ENCODE peak calls at places on chromosomes 11 and 22, in six cellular contexts. One of them, this sample, is unnamed.

GRCh38 chr22:19576460-19577421 is 52.5 kb upstream of the CLDN5 start:
- DNase-seq in K562: peak; percentile 90
- DNase-seq in A549: no peak
- DNase-seq in GM12878: no peak
- DNase-seq in endothelial cell of umbilical vein: peak; percentile 90
- DNase-seq in HepG2: no peak
- DNase-seq in this sample: peak; percentile 99

GRCh38 chr11:61297341-61297740 is 2.2 kb upstream of the VWCE start:
- DNase-seq in HepG2: no peak
- DNase-seq in K562: no peak
- DNase-seq in GM12878: no peak
- DNase-seq in endothelial cell of umbilical vein: no peak
- DNase-seq in A549: no peak
- DNase-seq in this sample: no peak

GRCh38 chr22:32073823-32074380 is 30.8 kb downstream of the SLC5A1 start:
- DNase-seq in endothelial cell of umbilical vein: no peak
- DNase-seq in GM12878: no peak
- DNase-seq in K562: no peak
- DNase-seq in HepG2: no peak
- DNase-seq in A549: no peak
- DNase-seq in this sample: no peak

GRCh38 chr11:45209904-45210699 is 63.7 kb downstream of the PRDM11 start:
- DNase-seq in A549: no peak
- DNase-seq in HepG2: no peak
- DNase-seq in K562: no peak
- DNase-seq in endothelial cell of umbilical vein: peak; percentile 76
- DNase-seq in GM12878: no peak
- DNase-seq in this sample: peak; percentile 45

GRCh38 chr22:49692499-49693225 is 135.0 kb downstream of the BRD1 start:
- DNase-seq in HepG2: no peak
- DNase-seq in endothelial cell of umbilical vein: no peak
- DNase-seq in K562: no peak
- DNase-seq in GM12878: no peak
- DNase-seq in A549: no peak
- DNase-seq in this sample: no peak

GRCh38 chr11:536841-537621 is at the start of gene LRRC56:
- DNase-seq in A549: peak; percentile 49
- DNase-seq in endothelial cell of umbilical vein: peak; percentile 54
- DNase-seq in HepG2: peak; percentile 81
- DNase-seq in K562: peak; percentile 93
- DNase-seq in GM12878: peak; percentile 79
- DNase-seq in this sample: peak; percentile 94

GRCh38 chr11:18704698-18705097 is 6.1 kb downstream of the TMEM86A start:
- DNase-seq in K562: no peak
- DNase-seq in endothelial cell of umbilical vein: no peak
- DNase-seq in HepG2: no peak
- DNase-seq in A549: no peak
- DNase-seq in GM12878: no peak
- DNase-seq in this sample: no peak

GRCh38 chr11:952406-953385 is 27.0 kb downstream of the AP2A2 start:
- DNase-seq in GM12878: no peak
- DNase-seq in K562: no peak
- DNase-seq in endothelial cell of umbilical vein: no peak
- DNase-seq in A549: peak; percentile 85
- DNase-seq in HepG2: peak; percentile 99
- DNase-seq in this sample: no peak

GRCh38 chr22:42685941-42686666 is 34.6 kb downstream of the A4GALT start:
- DNase-seq in K562: no peak
- DNase-seq in HepG2: no peak
- DNase-seq in GM12878: no peak
- DNase-seq in endothelial cell of umbilical vein: no peak
- DNase-seq in A549: peak; percentile 11
- DNase-seq in this sample: no peak

GRCh38 chr22:43433904-43434600 is 22.2 kb downstream of the MPPED1 start:
- DNase-seq in endothelial cell of umbilical vein: no peak
- DNase-seq in A549: no peak
- DNase-seq in HepG2: no peak
- DNase-seq in K562: no peak
- DNase-seq in GM12878: no peak
- DNase-seq in this sample: no peak

GRCh38 chr22:25196326-25196725 is 3.3 kb upstream of the CRYBB3 start:
- DNase-seq in K562: no peak
- DNase-seq in GM12878: no peak
- DNase-seq in HepG2: no peak
- DNase-seq in A549: no peak
- DNase-seq in endothelial cell of umbilical vein: no peak
- DNase-seq in this sample: no peak

GRCh38 chr22:27222178-27222577 is 564.8 kb downstream of the MIAT start:
- DNase-seq in A549: no peak
- DNase-seq in HepG2: no peak
- DNase-seq in K562: no peak
- DNase-seq in endothelial cell of umbilical vein: no peak
- DNase-seq in GM12878: no peak
- DNase-seq in this sample: no peak
- TF ChIP-seq MAX in A549: no peak
- TF ChIP-seq MAX in HepG2: no peak
- TF ChIP-seq MAX in K562: no peak
- TF ChIP-seq MAX in endothelial cell of umbilical vein: no peak
- TF ChIP-seq MAX in GM12878: no peak
- TF ChIP-seq MAX in this sample: no peak

GRCh38 chr11:11667056-11667455 is 45.3 kb upstream of the GALNT18 start:
- DNase-seq in A549: no peak
- DNase-seq in endothelial cell of umbilical vein: no peak
- DNase-seq in K562: no peak
- DNase-seq in GM12878: no peak
- DNase-seq in HepG2: no peak
- DNase-seq in this sample: peak; percentile 15
- TF ChIP-seq CTCF in A549: no peak
- TF ChIP-seq CTCF in endothelial cell of umbilical vein: no peak
- TF ChIP-seq CTCF in K562: peak; percentile 21
- TF ChIP-seq CTCF in GM12878: peak; percentile 16
- TF ChIP-seq CTCF in HepG2: no peak
- TF ChIP-seq CTCF in this sample: no peak

GRCh38 chr11:134654161-134654915 is 242.3 kb upstream of the B3GAT1 start:
- DNase-seq in A549: no peak
- DNase-seq in K562: no peak
- DNase-seq in endothelial cell of umbilical vein: no peak
- DNase-seq in HepG2: no peak
- DNase-seq in GM12878: no peak
- DNase-seq in this sample: no peak
- TF ChIP-seq MYC in A549: no peak
- TF ChIP-seq MYC in K562: no peak
- TF ChIP-seq MYC in endothelial cell of umbilical vein: no peak
- TF ChIP-seq MYC in HepG2: no peak
- TF ChIP-seq MYC in GM12878: no peak
- TF ChIP-seq MYC in this sample: no peak

GRCh38 chr11:117426297-117426685 is 98.6 kb downstream of the CEP164 start:
- DNase-seq in HepG2: peak; percentile 38
- DNase-seq in endothelial cell of umbilical vein: peak; percentile 46
- DNase-seq in A549: peak; percentile 44
- DNase-seq in K562: peak; percentile 84
- DNase-seq in GM12878: no peak
- DNase-seq in this sample: peak; percentile 57
- TF ChIP-seq MAX in HepG2: no peak
- TF ChIP-seq MAX in endothelial cell of umbilical vein: no peak
- TF ChIP-seq MAX in A549: no peak
- TF ChIP-seq MAX in K562: no peak
- TF ChIP-seq MAX in GM12878: no peak
- TF ChIP-seq MAX in this sample: no peak

DNA sequence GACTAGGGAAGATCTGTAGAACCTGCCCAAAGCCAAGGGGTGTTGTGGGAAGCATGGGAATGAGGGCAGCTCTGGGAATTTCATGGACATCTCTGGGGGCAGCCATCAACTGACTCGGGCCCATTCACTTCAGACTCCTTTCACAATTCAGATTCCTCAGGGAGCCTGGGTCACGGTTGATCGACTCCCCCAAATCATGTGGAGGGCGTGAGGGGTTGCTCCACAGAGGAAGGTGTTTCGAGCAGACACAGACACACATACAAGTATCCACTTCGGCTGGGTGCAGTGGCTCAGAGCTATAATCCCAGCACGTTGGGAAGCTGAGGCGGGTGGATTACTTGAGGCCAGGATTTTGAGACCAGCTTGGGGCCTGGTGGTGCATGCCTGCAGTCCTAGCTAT is 15.7 kb downstream of the STX3 start:
- DNase-seq in GM12878: no peak
- DNase-seq in A549: no peak
- DNase-seq in HepG2: no peak
- DNase-seq in endothelial cell of umbilical vein: no peak
- DNase-seq in K562: no peak
- DNase-seq in this sample: no peak
- TF ChIP-seq CTCF in GM12878: no peak
- TF ChIP-seq CTCF in A549: no peak
- TF ChIP-seq CTCF in HepG2: no peak
- TF ChIP-seq CTCF in endothelial cell of umbilical vein: no peak
- TF ChIP-seq CTCF in K562: no peak
- TF ChIP-seq CTCF in this sample: no peak

GRCh38 chr22:47332246-47332980 is 570.0 kb downstream of the TBC1D22A start:
- DNase-seq in K562: no peak
- DNase-seq in endothelial cell of umbilical vein: no peak
- DNase-seq in A549: no peak
- DNase-seq in GM12878: no peak
- DNase-seq in HepG2: no peak
- DNase-seq in this sample: no peak
- TF ChIP-seq MYC in K562: no peak
- TF ChIP-seq MYC in endothelial cell of umbilical vein: no peak
- TF ChIP-seq MYC in A549: no peak
- TF ChIP-seq MYC in GM12878: no peak
- TF ChIP-seq MYC in HepG2: no peak
- TF ChIP-seq MYC in this sample: no peak

This sample was measured in NB4.